ENCODE peak calls at places on chromosomes 3 and 15, in five cellular contexts. Y is IMR-90, N is tibial artery, Z is fibroblast of pulmonary artery, M is AG04450. T is an unnamed sample.

GRCh38 chr15:57319226-57319918 is 56.9 kb upstream of the CGNL1 start:
- DNase-seq in N (no peak), M (no peak), Z (no peak), Y (no peak), T (no peak)

GRCh38 chr3:45269952-45270351 is 43.9 kb upstream of the TMEM158 start:
- DNase-seq in Y (no peak), Z (no peak), M (no peak), N (no peak), T (no peak)

GRCh38 chr15:28459279-28459678 is 73.5 kb downstream of the GOLGA8G start:
- DNase-seq in Y (peak; percentile 0), M (no peak), Z (no peak), N (no peak), T (no peak)

GRCh38 chr3:156668073-156668763 is 6.2 kb upstream of the TIPARP start:
- DNase-seq in M (no peak), Z (peak; percentile 44), N (no peak), Y (peak; percentile 60), T (peak; percentile 30)

GRCh38 chr3:132983143-132983770 is 54.9 kb upstream of the TMEM108 start:
- DNase-seq in Y (no peak), M (no peak), Z (no peak), N (no peak), T (no peak)

GRCh38 chr3:84755860-84756259 is 202.9 kb upstream of the CADM2 start:
- DNase-seq in Y (no peak), M (no peak), N (no peak), Z (no peak), T (no peak)

GRCh38 chr3:46296826-46297225 is 54.6 kb downstream of the CCR3 start:
- DNase-seq in N (no peak), Y (no peak), M (no peak), Z (no peak), T (no peak)

GRCh38 chr3:61914277-61914676 is 352.9 kb downstream of the PTPRG start:
- DNase-seq in Y (no peak), M (no peak), Z (no peak), N (no peak), T (no peak)

GRCh38 chr3:52087728-52088127 is 31.4 kb upstream of the DUSP7 start:
- DNase-seq in N (no peak), Y (no peak), M (no peak), Z (no peak), T (no peak)

GRCh38 chr3:7086417-7086816 is 225.5 kb downstream of the GRM7 start:
- DNase-seq in Y (no peak), M (no peak), Z (no peak), N (peak; percentile 26), T (no peak)

GRCh38 chr3:108070356-108070755 is 20.5 kb downstream of the CD47 start:
- DNase-seq in Z (no peak), Y (no peak), N (no peak), M (no peak), T (no peak)
- H3K4me3 ChIP-seq in Z (no peak overlapping the region), Y (no peak overlapping the region), N (no peak overlapping the region), M (no peak overlapping the region), T (no peak overlapping the region)

DNA sequence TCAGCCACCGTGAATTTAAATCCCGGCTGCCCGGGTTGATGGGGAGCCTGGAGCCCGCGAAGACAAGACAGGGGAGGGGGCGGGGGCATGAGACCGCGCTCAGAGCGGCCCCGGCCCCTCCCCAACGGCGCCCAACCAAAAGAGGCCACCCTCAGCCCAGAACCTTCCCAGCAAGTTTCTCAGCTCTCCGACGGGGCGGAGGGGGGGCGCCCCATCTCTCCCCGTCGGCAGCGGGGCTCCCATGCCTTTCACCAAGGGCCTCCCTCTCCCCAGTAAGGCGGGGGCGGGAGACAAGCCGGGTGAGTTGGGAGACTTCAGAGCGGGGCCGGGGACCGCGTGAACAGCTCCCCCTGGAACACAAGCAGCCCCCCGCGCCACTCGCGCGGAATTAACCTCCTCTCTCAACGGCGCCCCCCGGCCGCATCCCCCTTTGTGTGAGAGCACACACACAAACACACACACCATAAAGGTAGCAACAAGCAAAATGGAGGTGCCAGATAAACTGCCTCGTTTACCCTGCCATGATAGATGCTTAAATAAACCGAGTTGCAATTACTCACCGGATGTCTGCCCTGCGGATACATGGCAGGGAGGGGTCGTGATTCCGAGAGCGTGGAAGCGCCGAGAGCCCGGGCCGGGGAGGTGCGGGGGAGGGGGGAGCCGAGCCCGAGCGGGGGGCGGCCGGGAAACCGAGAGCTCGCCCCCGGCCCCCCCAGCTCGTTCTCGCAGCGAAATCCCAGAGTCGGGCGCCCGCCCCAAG is 1.3 kb downstream of the TLE3 start:
- DNase-seq in M (no peak), Y (peak; percentile 56), Z (peak; percentile 51), N (peak; percentile 59), T (peak; percentile 45)
- TF ChIP-seq CTCF in M (no peak), Y (no peak), Z (no peak), N (no peak), T (no peak)

GRCh38 chr3:147371141-147371540 is 35.2 kb downstream of the ZIC4 start:
- DNase-seq in Y (no peak), M (no peak), Z (no peak), N (no peak), T (no peak)
- H3K4me3 ChIP-seq in Y (no peak overlapping the region), M (no peak overlapping the region), Z (no peak overlapping the region), N (no peak overlapping the region), T (no peak overlapping the region)

DNA sequence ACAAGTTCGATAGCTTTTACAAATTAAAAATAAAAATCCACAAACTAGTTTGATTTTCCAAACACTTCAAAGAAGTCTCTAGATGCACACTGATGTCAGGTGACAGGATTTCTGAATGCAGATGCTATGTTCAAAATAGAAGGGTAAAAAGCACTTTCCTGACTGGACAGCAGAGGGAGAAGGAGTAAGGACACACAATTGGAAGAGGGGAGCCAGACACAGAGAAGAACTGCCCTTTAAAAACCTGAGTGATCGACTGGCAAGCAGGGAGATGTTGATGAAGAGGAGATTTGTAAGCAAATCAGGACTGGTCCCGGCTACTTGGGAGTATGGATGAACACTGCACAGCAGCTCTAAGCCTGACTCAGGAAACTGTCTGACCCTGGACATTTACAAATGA is 612.8 kb downstream of the MAGI1 start:
- DNase-seq in M (no peak), N (no peak), Z (peak; percentile 29), Y (peak; percentile 44), T (peak; percentile 25)
- TF ChIP-seq CTCF in M (peak; percentile 73), N (peak; percentile 9), Z (peak; percentile 49), Y (peak; percentile 48), T (peak; percentile 53)

GRCh38 chr3:14429689-14430452 is 27.5 kb downstream of the SLC6A6 start:
- DNase-seq in Y (no peak), Z (no peak), M (no peak), N (no peak), T (no peak)

GRCh38 chr3:14431928-14432834 is 29.8 kb downstream of the SLC6A6 start:
- DNase-seq in N (peak; percentile 84), Z (peak; percentile 76), M (no peak), Y (peak; percentile 85), T (peak; percentile 77)

GRCh38 chr3:14431556-14431927 is 29.1 kb downstream of the SLC6A6 start:
- DNase-seq in N (no peak), M (no peak), Y (no peak), Z (no peak), T (no peak)

GRCh38 chr3:14429237-14429636 is 26.8 kb downstream of the SLC6A6 start:
- DNase-seq in N (peak; percentile 48), M (no peak), Z (no peak), Y (peak; percentile 43), T (no peak)

GRCh38 chr3:14430706-14431470 is 28.5 kb downstream of the SLC6A6 start:
- DNase-seq in Y (no peak), M (no peak), N (no peak), Z (no peak), T (no peak)
- H3K4me3 ChIP-seq in Y (no peak overlapping the region), M (no peak overlapping the region), N (no peak overlapping the region), Z (no peak overlapping the region), T (no peak overlapping the region)

GRCh38 chr3:167030059-167030458 is 350.0 kb downstream of the ZBBX start:
- DNase-seq in N (no peak), Y (no peak), Z (no peak), M (no peak), T (no peak)

GRCh38 chr3:167033866-167034265 is 346.2 kb downstream of the ZBBX start:
- DNase-seq in N (no peak), M (no peak), Y (no peak), Z (no peak), T (no peak)

GRCh38 chr3:167031364-167032049 is 348.6 kb downstream of the ZBBX start:
- DNase-seq in N (no peak), Y (no peak), Z (no peak), M (no peak), T (no peak)

GRCh38 chr3:167032267-167032876 is 347.7 kb downstream of the ZBBX start:
- DNase-seq in Z (peak; percentile 70), Y (peak; percentile 39), N (no peak), M (peak; percentile 41), T (peak; percentile 53)
- TF ChIP-seq CTCF in Z (peak; percentile 42), Y (peak; percentile 52), N (peak; percentile 33), M (peak; percentile 67), T (peak; percentile 41)

GRCh38 chr15:34905047-34905446 is 64.5 kb downstream of the AQR start:
- DNase-seq in Y (peak; percentile 18), Z (no peak), M (no peak), N (no peak), T (no peak)
- H3K4me3 ChIP-seq in Y (no peak overlapping the region), Z (no peak overlapping the region), M (no peak overlapping the region), N (no peak overlapping the region), T (no peak overlapping the region)

GRCh38 chr3:172982731-172983364 is 158.2 kb downstream of the SPATA16 start:
- DNase-seq in M (no peak), Z (peak; percentile 33), N (no peak), Y (no peak), T (peak; percentile 11)
- TF ChIP-seq CTCF in M (no peak), Z (peak; percentile 30), N (no peak), Y (no peak), T (peak; percentile 6)

GRCh38 chr3:179788996-179789395 is 136.2 kb downstream of the USP13 start:
- DNase-seq in M (no peak), Z (no peak), Y (no peak), N (no peak), T (no peak)
- H3K4me3 ChIP-seq in M (no peak overlapping the region), Z (no peak overlapping the region), Y (no peak overlapping the region), N (no peak overlapping the region), T (no peak overlapping the region)